ENCODE peak calls at places on chromosomes 2 and 18, in five cellular contexts. One of them, this sample, is unnamed.
A peak's percentile ranks its signal among the peaks of the same experiment; 100 is the strongest.

GRCh38 chr2:81991282-81991681 is 1686.7 kb upstream of the LRRTM1 start:
- DNase-seq in pancreas: no peak
- DNase-seq in A549: no peak
- DNase-seq in astrocyte: no peak
- DNase-seq in neural progenitor cell: no peak
- DNase-seq in this sample: no peak

GRCh38 chr2:85951351-85952067 is 62.7 kb upstream of the ST3GAL5 start:
- DNase-seq in neural progenitor cell: no peak
- DNase-seq in A549: no peak
- DNase-seq in pancreas: no peak
- DNase-seq in astrocyte: no peak
- DNase-seq in this sample: no peak

GRCh38 chr18:62399781-62400308 is 74.7 kb downstream of the TNFRSF11A start:
- DNase-seq in neural progenitor cell: peak; percentile 57
- DNase-seq in astrocyte: no peak
- DNase-seq in pancreas: no peak
- DNase-seq in A549: peak; percentile 53
- DNase-seq in this sample: peak; percentile 42

GRCh38 chr2:26809876-26810577 is 24.2 kb downstream of the CENPA start:
- DNase-seq in pancreas: no peak
- DNase-seq in A549: no peak
- DNase-seq in neural progenitor cell: no peak
- DNase-seq in astrocyte: no peak
- DNase-seq in this sample: peak; percentile 10

GRCh38 chr2:117019357-117019756 is 795.1 kb upstream of the DDX18 start:
- DNase-seq in pancreas: no peak
- DNase-seq in A549: no peak
- DNase-seq in neural progenitor cell: no peak
- DNase-seq in astrocyte: no peak
- DNase-seq in this sample: no peak

GRCh38 chr18:62678847-62679535 is 36.4 kb upstream of the PHLPP1 start:
- DNase-seq in astrocyte: no peak
- DNase-seq in A549: no peak
- DNase-seq in pancreas: no peak
- DNase-seq in neural progenitor cell: peak; percentile 15
- DNase-seq in this sample: no peak

GRCh38 chr2:132473174-132473883 is 56.7 kb downstream of the GPR39 start:
- DNase-seq in astrocyte: no peak
- DNase-seq in A549: no peak
- DNase-seq in pancreas: no peak
- DNase-seq in neural progenitor cell: no peak
- DNase-seq in this sample: no peak

GRCh38 chr2:124186801-124187200 is 161.7 kb downstream of the CNTNAP5 start:
- DNase-seq in astrocyte: no peak
- DNase-seq in pancreas: no peak
- DNase-seq in A549: no peak
- DNase-seq in neural progenitor cell: no peak
- DNase-seq in this sample: no peak

GRCh38 chr18:57950542-57950941 is 93.5 kb upstream of the NEDD4L start:
- DNase-seq in astrocyte: no peak
- DNase-seq in A549: no peak
- DNase-seq in neural progenitor cell: no peak
- DNase-seq in pancreas: no peak
- DNase-seq in this sample: no peak

GRCh38 chr2:178811045-178811444 is 3.8 kb upstream of the TTN start:
- DNase-seq in A549: no peak
- DNase-seq in neural progenitor cell: no peak
- DNase-seq in pancreas: no peak
- DNase-seq in astrocyte: no peak
- DNase-seq in this sample: no peak

GRCh38 chr2:67242456-67242855 is 154.7 kb upstream of the ETAA1 start:
- DNase-seq in A549: no peak
- DNase-seq in astrocyte: no peak
- DNase-seq in pancreas: no peak
- DNase-seq in neural progenitor cell: no peak
- DNase-seq in this sample: no peak

GRCh38 chr2:25380586-25381360 is 39.0 kb upstream of the DNMT3A start:
- DNase-seq in pancreas: no peak
- DNase-seq in astrocyte: no peak
- DNase-seq in neural progenitor cell: no peak
- DNase-seq in A549: no peak
- DNase-seq in this sample: peak; percentile 42

GRCh38 chr2:181466661-181467576 is 9.7 kb downstream of the ITGA4 start:
- DNase-seq in A549: no peak
- DNase-seq in pancreas: peak; percentile 49
- DNase-seq in astrocyte: peak; percentile 35
- DNase-seq in neural progenitor cell: peak; percentile 77
- DNase-seq in this sample: peak; percentile 72

GRCh38 chr18:36299010-36299409 is 1.5 kb downstream of the FHOD3 start:
- DNase-seq in A549: no peak
- DNase-seq in astrocyte: no peak
- DNase-seq in pancreas: no peak
- DNase-seq in neural progenitor cell: no peak
- DNase-seq in this sample: no peak

GRCh38 chr18:78814321-78814720 is 165.3 kb upstream of the SALL3 start:
- DNase-seq in pancreas: no peak
- DNase-seq in astrocyte: no peak
- DNase-seq in neural progenitor cell: peak; percentile 60
- DNase-seq in A549: no peak
- DNase-seq in this sample: no peak

GRCh38 chr18:63098014-63098981 is 221.3 kb downstream of the BCL2 start:
- DNase-seq in neural progenitor cell: no peak
- DNase-seq in astrocyte: no peak
- DNase-seq in A549: no peak
- DNase-seq in pancreas: no peak
- DNase-seq in this sample: no peak

GRCh38 chr2:1910562-1911256 is 166.4 kb upstream of the PXDN start:
- DNase-seq in A549: no peak
- DNase-seq in astrocyte: no peak
- DNase-seq in neural progenitor cell: no peak
- DNase-seq in pancreas: no peak
- DNase-seq in this sample: no peak

GRCh38 chr18:50373531-50373930 is 1.3 kb upstream of the SKA1 start:
- DNase-seq in A549: no peak
- DNase-seq in astrocyte: no peak
- DNase-seq in pancreas: peak; percentile 22
- DNase-seq in neural progenitor cell: no peak
- DNase-seq in this sample: no peak

GRCh38 chr2:149645391-149645790 is 57.8 kb upstream of the MMADHC start:
- DNase-seq in pancreas: no peak
- DNase-seq in neural progenitor cell: no peak
- DNase-seq in A549: no peak
- DNase-seq in astrocyte: no peak
- DNase-seq in this sample: no peak

GRCh38 chr2:209495855-209496585 is 72.2 kb downstream of the MAP2 start:
- DNase-seq in A549: peak; percentile 60
- DNase-seq in neural progenitor cell: no peak
- DNase-seq in astrocyte: peak; percentile 99
- DNase-seq in pancreas: peak; percentile 45
- DNase-seq in this sample: no peak

GRCh38 chr18:8719192-8719591 is 13.8 kb downstream of the MTCL1 start:
- DNase-seq in A549: no peak
- DNase-seq in pancreas: no peak
- DNase-seq in neural progenitor cell: no peak
- DNase-seq in astrocyte: peak; percentile 74
- DNase-seq in this sample: no peak

GRCh38 chr18:39806519-39806918 is 2148.5 kb upstream of the PIK3C3 start:
- DNase-seq in A549: no peak
- DNase-seq in astrocyte: peak; percentile 22
- DNase-seq in pancreas: no peak
- DNase-seq in neural progenitor cell: no peak
- DNase-seq in this sample: no peak

GRCh38 chr2:69693472-69694450 is 48.2 kb upstream of the ANXA4 start:
- DNase-seq in astrocyte: no peak
- DNase-seq in pancreas: no peak
- DNase-seq in neural progenitor cell: no peak
- DNase-seq in A549: no peak
- DNase-seq in this sample: peak; percentile 44

GRCh38 chr18:10006261-10006903 is 92.6 kb downstream of the VAPA start:
- DNase-seq in neural progenitor cell: no peak
- DNase-seq in A549: no peak
- DNase-seq in astrocyte: peak; percentile 12
- DNase-seq in pancreas: peak; percentile 47
- DNase-seq in this sample: no peak

DNA sequence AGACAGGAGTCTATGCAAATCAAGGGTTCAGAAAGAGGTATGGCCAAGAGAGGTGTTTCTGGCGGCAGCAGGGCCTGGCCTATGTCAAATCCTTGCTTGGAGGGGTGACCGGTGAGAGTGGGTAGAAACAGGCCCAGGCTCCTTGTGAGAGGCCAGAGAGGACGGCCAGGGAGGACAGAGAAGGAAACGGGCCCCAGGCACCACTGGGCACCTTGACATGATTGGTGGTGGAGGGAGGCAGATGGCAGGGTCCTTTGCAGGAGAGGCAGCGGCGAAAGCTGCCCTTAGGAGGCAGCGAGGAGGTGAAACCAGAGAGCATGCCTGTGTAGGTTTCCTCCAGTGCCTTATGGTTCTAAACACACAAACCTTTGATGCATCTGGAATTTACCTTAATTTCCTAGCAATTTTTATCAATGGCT is 6.2 kb downstream of the RAMP1 start:
- DNase-seq in astrocyte: no peak
- DNase-seq in neural progenitor cell: peak; percentile 1
- DNase-seq in A549: no peak
- DNase-seq in pancreas: peak; percentile 9
- DNase-seq in this sample: no peak
- TF ChIP-seq CTCF in astrocyte: no peak
- TF ChIP-seq CTCF in neural progenitor cell: no peak
- TF ChIP-seq CTCF in A549: no peak
- TF ChIP-seq CTCF in pancreas: no peak
- TF ChIP-seq CTCF in this sample: no peak

GRCh38 chr18:23135679-23136325 is 517 bp downstream of the CABLES1 start:
- DNase-seq in A549: no peak
- DNase-seq in neural progenitor cell: peak; percentile 82
- DNase-seq in pancreas: peak; percentile 53
- DNase-seq in astrocyte: no peak
- DNase-seq in this sample: peak; percentile 70

GRCh38 chr18:23138470-23138869 is 3.2 kb downstream of the CABLES1 start:
- DNase-seq in neural progenitor cell: no peak
- DNase-seq in A549: no peak
- DNase-seq in astrocyte: no peak
- DNase-seq in pancreas: peak; percentile 25
- DNase-seq in this sample: no peak

GRCh38 chr18:23136326-23137092 is 1.2 kb downstream of the CABLES1 start:
- DNase-seq in neural progenitor cell: peak; percentile 41
- DNase-seq in pancreas: no peak
- DNase-seq in A549: no peak
- DNase-seq in astrocyte: peak; percentile 32
- DNase-seq in this sample: peak; percentile 61

GRCh38 chr18:23137093-23137640 is 1.9 kb downstream of the CABLES1 start:
- DNase-seq in neural progenitor cell: peak; percentile 36
- DNase-seq in pancreas: no peak
- DNase-seq in astrocyte: peak; percentile 28
- DNase-seq in A549: no peak
- DNase-seq in this sample: no peak

GRCh38 chr18:23137788-23138216 is 2.5 kb downstream of the CABLES1 start:
- DNase-seq in astrocyte: no peak
- DNase-seq in neural progenitor cell: no peak
- DNase-seq in A549: no peak
- DNase-seq in pancreas: no peak
- DNase-seq in this sample: no peak
- H3K4me1 ChIP-seq in astrocyte: peaks cover 31% of the 10 kb centered on the region
- H3K4me1 ChIP-seq in neural progenitor cell: peaks cover 24% of the 10 kb centered on the region
- H3K4me1 ChIP-seq in A549: peaks cover 42% of the 10 kb centered on the region
- H3K4me1 ChIP-seq in pancreas: peaks cover 8% of the 10 kb centered on the region
- H3K4me1 ChIP-seq in this sample: peaks cover 39% of the 10 kb centered on the region

GRCh38 chr2:232321817-232322559 is 56.6 kb upstream of the ALPP start:
- DNase-seq in pancreas: no peak
- DNase-seq in A549: no peak
- DNase-seq in astrocyte: no peak
- DNase-seq in neural progenitor cell: no peak
- DNase-seq in this sample: no peak
- H3K4me3 ChIP-seq in pancreas: no peak overlapping the region
- H3K4me3 ChIP-seq in A549: no peak overlapping the region
- H3K4me3 ChIP-seq in astrocyte: no peak overlapping the region
- H3K4me3 ChIP-seq in neural progenitor cell: no peak overlapping the region
- H3K4me3 ChIP-seq in this sample: no peak overlapping the region

GRCh38 chr2:61135510-61135909 is 26.5 kb upstream of the C2orf74 start:
- DNase-seq in neural progenitor cell: no peak
- DNase-seq in astrocyte: peak; percentile 41
- DNase-seq in A549: no peak
- DNase-seq in pancreas: no peak
- DNase-seq in this sample: no peak
- TF ChIP-seq CTCF in neural progenitor cell: peak; percentile 35
- TF ChIP-seq CTCF in astrocyte: peak; percentile 36
- TF ChIP-seq CTCF in A549: peak; percentile 69
- TF ChIP-seq CTCF in pancreas: no peak
- TF ChIP-seq CTCF in this sample: no peak

This sample was measured in mucosa of descending colon.